ENCODE peak calls at places on chromosome 21, in seven cellular contexts. R is keratinocyte, D is H1, S is K562, Q is HCT116, P is endothelial cell of umbilical vein, Z is MM.1S. A is an unnamed sample.

GRCh38 chr21:18545908-18546307 is 142.3 kb upstream of the TMPRSS15 start:
- DNase-seq in R (no peak), D (no peak), S (no peak), Q (no peak), P (peak; percentile 84), Z (no peak), A (no peak)

GRCh38 chr21:29641635-29642550 is 297.9 kb downstream of the GRIK1 start:
- DNase-seq in R (no peak), D (no peak), S (peak; percentile 99), Q (no peak), P (no peak), Z (no peak), A (no peak)

GRCh38 chr21:28770867-28771661 is 221.6 kb downstream of the LTN1 start:
- DNase-seq in R (no peak), D (no peak), S (no peak), Q (no peak), P (no peak), Z (no peak), A (peak; percentile 14)

GRCh38 chr21:36751383-36751782 is 52.5 kb downstream of the SIM2 start:
- DNase-seq in R (no peak), D (no peak), S (no peak), Q (no peak), P (no peak), Z (no peak), A (no peak)

GRCh38 chr21:35394049-35394448 is 344.9 kb upstream of the RUNX1 start:
- DNase-seq in R (no peak), D (no peak), S (no peak), Q (no peak), P (no peak), Z (no peak), A (no peak)

GRCh38 chr21:34900376-34900775 is 148.7 kb downstream of the RUNX1 start:
- DNase-seq in R (no peak), D (no peak), S (no peak), Q (no peak), P (no peak), Z (no peak), A (peak; percentile 37)

GRCh38 chr21:26972131-26972707 is 5.3 kb upstream of the ADAMTS5 start:
- DNase-seq in R (no peak), D (no peak), S (no peak), Q (no peak), P (no peak), Z (no peak), A (no peak)

GRCh38 chr21:32089771-32090170 is 189.1 kb downstream of the MIS18A start:
- DNase-seq in R (no peak), D (no peak), S (no peak), Q (no peak), P (no peak), Z (no peak), A (peak; percentile 35)

GRCh38 chr21:35212393-35213127 is 163.5 kb upstream of the RUNX1 start:
- DNase-seq in R (no peak), D (no peak), S (no peak), Q (no peak), P (peak; percentile 82), Z (no peak), A (no peak)

GRCh38 chr21:17139696-17140095 is 373.1 kb upstream of the CXADR start:
- DNase-seq in R (no peak), D (no peak), S (no peak), Q (no peak), P (peak; percentile 23), Z (peak; percentile 61), A (no peak)

GRCh38 chr21:42101246-42101645 is 30.1 kb downstream of the UMODL1 start:
- DNase-seq in R (no peak), D (no peak), S (no peak), Q (no peak), P (no peak), Z (no peak), A (no peak)
- H3K4me2 ChIP-seq in R (no peak overlapping the region), D (no peak overlapping the region), S (no peak overlapping the region), Q (no peak overlapping the region), P (no peak overlapping the region), Z (no peak overlapping the region), A (no peak overlapping the region)

DNA sequence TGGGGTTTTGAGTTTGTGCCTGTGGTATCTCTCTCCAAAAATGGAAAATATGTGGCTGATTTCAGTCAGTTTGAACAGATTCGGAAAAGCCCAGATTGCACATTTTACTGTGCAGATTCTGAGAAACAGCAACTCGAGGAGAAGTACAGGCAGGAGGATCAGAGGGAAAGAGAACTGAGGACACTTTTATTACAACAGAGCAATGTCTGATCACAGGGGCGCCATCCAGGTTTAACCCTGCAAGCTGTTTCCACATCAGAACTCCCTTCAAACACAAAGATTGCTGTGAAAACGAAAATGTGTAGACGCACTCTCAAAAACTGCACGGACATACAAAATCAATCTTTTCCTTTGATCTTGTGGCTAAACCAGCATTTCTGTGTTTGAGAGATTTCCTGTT is 43.4 kb downstream of the KCNJ15 start:
- DNase-seq in R (no peak), D (no peak), S (no peak), Q (no peak), P (no peak), Z (peak; percentile 64), A (no peak)
- H3K4me3 ChIP-seq in R (no peak overlapping the region), D (no peak overlapping the region), S (no peak overlapping the region), Q (no peak overlapping the region), P (no peak overlapping the region), Z (no peak overlapping the region), A (no peak overlapping the region)

GRCh38 chr21:23542097-23542496 is 2065.2 kb downstream of the MRPL39 start:
- DNase-seq in R (no peak), D (no peak), S (no peak), Q (no peak), P (no peak), Z (no peak), A (no peak)
- TF ChIP-seq EZH2 in R (no peak), D (no peak), S (no peak), Q (no peak), P (no peak), Z (no peak), A (no peak)

DNA sequence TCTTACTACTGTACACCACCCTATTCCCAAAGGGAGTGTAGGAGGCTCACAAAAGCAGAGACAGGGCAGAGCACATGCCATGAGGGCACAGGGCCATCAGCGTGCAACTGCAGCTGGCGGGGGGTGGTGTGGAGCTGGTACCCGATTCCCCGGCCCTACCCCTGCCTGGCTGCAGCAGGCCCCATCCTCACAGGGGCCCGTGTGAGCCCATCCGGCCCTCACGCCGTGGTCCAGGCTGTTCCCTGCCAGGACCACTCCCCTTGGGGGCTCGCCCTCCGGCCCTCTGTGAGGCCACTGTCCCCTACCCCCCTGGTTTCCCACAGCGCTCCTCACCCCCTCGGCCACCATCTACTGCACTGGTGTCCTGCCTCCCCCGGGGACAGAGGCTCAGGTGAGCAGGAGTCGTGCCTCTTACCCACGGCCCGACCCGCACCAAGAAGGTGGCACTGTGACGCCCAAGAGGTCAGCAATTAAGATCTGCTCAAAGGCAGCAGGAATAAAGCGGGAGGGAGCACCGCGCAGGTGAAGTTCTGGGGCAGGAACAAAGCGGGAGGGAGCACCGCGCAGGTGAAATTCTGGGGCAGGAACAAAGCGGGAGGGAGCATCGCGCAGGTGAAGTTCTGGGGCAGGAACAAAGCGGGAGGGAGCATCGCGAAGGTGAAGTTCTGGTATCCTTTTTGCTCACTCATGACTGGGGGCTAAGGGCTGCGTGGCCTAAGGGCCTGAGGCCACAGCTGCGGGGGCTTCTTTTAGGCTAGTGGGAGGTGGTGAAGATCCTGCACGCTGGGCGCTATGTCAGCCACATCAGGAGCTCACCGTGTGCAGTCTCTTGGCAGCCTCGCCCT is 3.9 kb downstream of the POFUT2 start:
- DNase-seq in R (no peak), D (no peak), S (no peak), Q (no peak), P (no peak), Z (no peak), A (no peak)
- H3K4me2 ChIP-seq in R (no peak overlapping the region), D (no peak overlapping the region), S (no peak overlapping the region), Q (no peak overlapping the region), P (no peak overlapping the region), Z (no peak overlapping the region), A (no peak overlapping the region)

GRCh38 chr21:43866659-43867331 is 1.8 kb downstream of the AGPAT3 start:
- DNase-seq in R (no peak), D (peak; percentile 52), S (peak; percentile 57), Q (no peak), P (peak; percentile 18), Z (peak; percentile 85), A (peak; percentile 80)
- H3K4me3 ChIP-seq in R (peak overlapping the region; percentile 66), D (no peak overlapping the region), S (peak overlapping the region; percentile 75), Q (no peak overlapping the region), P (peak overlapping the region; percentile 94), Z (peak overlapping the region; percentile 78), A (peak overlapping the region; percentile 91)

A was measured in hepatocyte.